ENCODE peak calls at places on chromosomes 12 and 14, in eight cellular contexts. F is AG04450; H is neural progenitor cell; C is tibial artery; V is GM13976; R is CD4-positive, alpha-beta T cell; K is HFF-Myc; O is glutamatergic neuron. S is an unnamed sample.

GRCh38 chr12:25495336-25496097 is 57.6 kb downstream of the LMNTD1 start:
- DNase-seq in F (peak; percentile 57), H (no peak), C (no peak), V (no peak), R (no peak), K (peak; percentile 88), O (no peak), S (no peak)

GRCh38 chr14:46048127-46048526 is 603.5 kb downstream of the RPL10L start:
- DNase-seq in F (no peak), H (peak; percentile 80), C (no peak), V (no peak), R (no peak), K (peak; percentile 37), O (peak; percentile 39), S (peak; percentile 81)

GRCh38 chr12:46401703-46402102 is 29.1 kb upstream of the SLC38A2 start:
- DNase-seq in F (no peak), H (no peak), C (peak; percentile 53), V (no peak), R (no peak), K (no peak), O (no peak), S (peak; percentile 30)

GRCh38 chr14:32510815-32511214 is 181.7 kb downstream of the AKAP6 start:
- DNase-seq in F (no peak), H (no peak), C (no peak), V (no peak), R (no peak), K (no peak), O (no peak), S (no peak)

GRCh38 chr14:104451474-104451873 is 128.1 kb upstream of the C14orf180 start:
- DNase-seq in F (no peak), H (no peak), C (no peak), V (no peak), R (no peak), K (no peak), O (no peak), S (no peak)

GRCh38 chr12:124583854-124584253 is 16.4 kb upstream of the NCOR2 start:
- DNase-seq in F (no peak), H (no peak), C (no peak), V (no peak), R (no peak), K (no peak), O (no peak), S (no peak)

GRCh38 chr12:117009759-117010158 is 89.5 kb downstream of the TESC start:
- DNase-seq in F (no peak), H (peak; percentile 65), C (no peak), V (no peak), R (no peak), K (no peak), O (no peak), S (no peak)

GRCh38 chr14:59425322-59425945 is 39.7 kb downstream of the GPR135 start:
- DNase-seq in F (peak; percentile 8), H (no peak), C (no peak), V (no peak), R (no peak), K (no peak), O (no peak), S (no peak)

GRCh38 chr12:104720346-104721064 is 237.6 kb downstream of the SLC41A2 start:
- DNase-seq in F (peak; percentile 13), H (no peak), C (no peak), V (peak; percentile 74), R (peak; percentile 52), K (no peak), O (no peak), S (no peak)

GRCh38 chr14:95185452-95186392 is 28.4 kb upstream of the DICER1 start:
- DNase-seq in F (no peak), H (no peak), C (peak; percentile 45), V (no peak), R (no peak), K (no peak), O (no peak), S (no peak)

GRCh38 chr12:39199371-39199770 is 243.5 kb downstream of the KIF21A start:
- DNase-seq in F (no peak), H (no peak), C (no peak), V (no peak), R (no peak), K (no peak), O (no peak), S (peak; percentile 58)

GRCh38 chr12:68665016-68665569 is 21.7 kb upstream of the NUP107 start:
- DNase-seq in F (no peak), H (no peak), C (no peak), V (no peak), R (no peak), K (no peak), O (no peak), S (no peak)

GRCh38 chr14:68089146-68089715 is 269.7 kb downstream of the RAD51B start:
- DNase-seq in F (no peak), H (peak; percentile 20), C (no peak), V (no peak), R (no peak), K (no peak), O (no peak), S (no peak)

GRCh38 chr12:55063291-55063690 is 43.5 kb downstream of the NEUROD4 start:
- DNase-seq in F (no peak), H (peak; percentile 68), C (no peak), V (no peak), R (no peak), K (no peak), O (peak; percentile 35), S (no peak)

GRCh38 chr12:51405801-51406207 is 14.6 kb upstream of the GALNT6 start:
- DNase-seq in F (no peak), H (no peak), C (no peak), V (no peak), R (no peak), K (no peak), O (no peak), S (peak; percentile 81)

GRCh38 chr12:78229491-78230209 is 399.0 kb downstream of the NAV3 start:
- DNase-seq in F (no peak), H (peak; percentile 60), C (no peak), V (peak; percentile 6), R (no peak), K (peak; percentile 21), O (peak; percentile 64), S (peak; percentile 62)

GRCh38 chr12:69900720-69901131 is 75.7 kb downstream of the MYRFL start:
- DNase-seq in F (no peak), H (peak; percentile 88), C (peak; percentile 75), V (no peak), R (peak; percentile 43), K (peak; percentile 50), O (peak; percentile 75), S (peak; percentile 79)

GRCh38 chr12:94644622-94645021 is 5.7 kb downstream of the TMCC3 start:
- DNase-seq in F (no peak), H (no peak), C (no peak), V (peak; percentile 28), R (no peak), K (peak; percentile 22), O (no peak), S (no peak)

GRCh38 chr12:108635201-108635996 is 1.7 kb upstream of the SELPLG start:
- DNase-seq in F (no peak), H (peak; percentile 33), C (no peak), V (peak; percentile 75), R (no peak), K (no peak), O (no peak), S (no peak)

GRCh38 chr12:19382563-19382962 is 56.7 kb upstream of the AEBP2 start:
- DNase-seq in F (no peak), H (no peak), C (no peak), V (no peak), R (no peak), K (no peak), O (no peak), S (no peak)

GRCh38 chr14:94129111-94129757 is at the start of gene IFI27L2:
- DNase-seq in F (peak; percentile 24), H (peak; percentile 94), C (peak; percentile 74), V (peak; percentile 95), R (peak; percentile 41), K (no peak), O (peak; percentile 75), S (peak; percentile 78)

GRCh38 chr12:39011161-39011560 is 105.8 kb upstream of the CPNE8 start:
- DNase-seq in F (no peak), H (no peak), C (no peak), V (no peak), R (no peak), K (no peak), O (no peak), S (no peak)

GRCh38 chr12:108750471-108751402 is 19.4 kb upstream of the CORO1C start:
- DNase-seq in F (no peak), H (peak; percentile 18), C (no peak), V (no peak), R (no peak), K (no peak), O (no peak), S (peak; percentile 14)

GRCh38 chr14:21016791-21017190 is 8.1 kb downstream of the NDRG2 start:
- DNase-seq in F (no peak), H (no peak), C (no peak), V (no peak), R (no peak), K (no peak), O (no peak), S (no peak)

GRCh38 chr12:48716493-48717251 is at the start of gene CCNT1:
- DNase-seq in F (peak; percentile 99), H (peak; percentile 99), C (peak; percentile 98), V (peak; percentile 99), R (peak; percentile 95), K (peak; percentile 100), O (peak; percentile 98), S (peak; percentile 98)
- TF ChIP-seq CTCF in F (peak; percentile 54), H (peak; percentile 41), C (peak; percentile 53), V (no peak), R (no peak), K (peak; percentile 22), O (peak; percentile 31), S (peak; percentile 24)

DNA sequence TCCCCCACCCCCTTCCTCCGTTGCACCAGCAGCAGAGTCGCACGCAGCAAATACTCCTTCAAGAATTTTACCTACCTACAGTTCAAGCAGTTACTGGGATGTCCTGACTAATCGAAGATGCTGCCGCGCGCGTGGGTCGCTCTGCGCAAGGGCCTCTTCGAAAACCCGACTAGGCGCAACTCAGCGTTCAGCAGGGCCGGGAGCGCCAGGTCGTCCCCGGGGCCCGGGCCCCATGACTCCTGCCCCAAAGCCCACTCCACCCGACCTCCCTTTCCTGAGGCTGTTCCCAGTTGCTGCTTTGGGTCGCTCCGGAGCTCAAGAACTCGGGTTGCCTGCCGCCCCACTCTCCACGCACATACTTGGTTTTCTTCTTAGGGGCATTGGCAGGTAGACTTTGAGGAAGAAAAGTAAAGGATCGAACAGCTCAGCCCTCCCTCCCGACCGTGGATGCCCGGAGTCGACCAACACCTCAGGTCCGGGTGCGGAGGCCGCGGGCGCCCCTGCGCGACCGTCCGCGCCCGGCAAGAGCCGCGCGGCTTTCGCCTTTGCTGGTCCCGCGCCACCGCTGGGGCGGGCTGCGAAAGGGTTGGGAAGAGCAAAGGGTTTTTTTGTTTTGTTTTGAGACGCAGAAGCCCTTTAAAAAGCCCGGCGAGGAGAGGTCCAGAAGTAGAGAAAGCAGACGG is 1.9 kb downstream of the BMP4 start:
- DNase-seq in F (no peak), H (peak; percentile 57), C (peak; percentile 37), V (no peak), R (no peak), K (no peak), O (peak; percentile 43), S (no peak)
- TF ChIP-seq CTCF in F (no peak), H (no peak), C (no peak), V (peak; percentile 33), R (no peak), K (no peak), O (no peak), S (no peak)

GRCh38 chr12:80189241-80189640 is 89.9 kb downstream of the OTOGL start:
- DNase-seq in F (peak; percentile 65), H (no peak), C (no peak), V (no peak), R (no peak), K (no peak), O (no peak), S (no peak)
- TF ChIP-seq CTCF in F (peak; percentile 3), H (no peak), C (no peak), V (no peak), R (no peak), K (no peak), O (no peak), S (no peak)

GRCh38 chr14:47722929-47723693 is 47.7 kb upstream of the MDGA2 start:
- DNase-seq in F (no peak), H (no peak), C (no peak), V (no peak), R (no peak), K (no peak), O (no peak), S (no peak)
- TF ChIP-seq CTCF in F (no peak), H (no peak), C (no peak), V (no peak), R (no peak), K (no peak), O (no peak), S (no peak)